ENCODE peak calls at places on chromosomes 4 and X, in four cellular contexts. T is heart right ventricle; V is dorsolateral prefrontal cortex; M is effector memory CD4-positive, alpha-beta T cell. Y is an unnamed sample.

GRCh38 chr4:23422878-23423277 is 467.0 kb downstream of the PPARGC1A start:
- DNase-seq in M (no peak), V (no peak), T (no peak), Y (no peak)

GRCh38 chr4:106450249-106450648 is 81.7 kb upstream of the GIMD1 start:
- DNase-seq in V (no peak), M (no peak), T (no peak), Y (no peak)

GRCh38 chr4:94533405-94534223 is 81.9 kb downstream of the PDLIM5 start:
- DNase-seq in V (no peak), M (no peak), T (no peak), Y (no peak)

GRCh38 chr4:150782311-150782710 is 200.4 kb downstream of the MAB21L2 start:
- DNase-seq in M (no peak), V (no peak), T (no peak), Y (no peak)

GRCh38 chrX:105461013-105461412 is 240.5 kb upstream of the TEX13A start:
- DNase-seq in V (no peak), M (no peak), T (no peak), Y (no peak)

GRCh38 chr4:147638942-147639341 is 21.7 kb downstream of the TMEM184C start:
- DNase-seq in M (no peak), T (no peak), V (no peak), Y (no peak)

GRCh38 chr4:147492761-147493160 is 11.9 kb downstream of the EDNRA start:
- DNase-seq in V (no peak), M (no peak), T (peak; percentile 22), Y (peak; percentile 60)

GRCh38 chr4:78747328-78747946 is 28.7 kb upstream of the BMP2K start:
- DNase-seq in M (no peak), V (no peak), T (no peak), Y (no peak)

GRCh38 chr4:42398448-42399355 is 1.4 kb downstream of the SHISA3 start:
- DNase-seq in M (no peak), V (no peak), T (no peak), Y (no peak)
- H3K4me3 ChIP-seq in M (peak overlapping the region; percentile 48), V (peak overlapping the region; percentile 47), T (peak overlapping the region; percentile 14), Y (no peak overlapping the region)

DNA sequence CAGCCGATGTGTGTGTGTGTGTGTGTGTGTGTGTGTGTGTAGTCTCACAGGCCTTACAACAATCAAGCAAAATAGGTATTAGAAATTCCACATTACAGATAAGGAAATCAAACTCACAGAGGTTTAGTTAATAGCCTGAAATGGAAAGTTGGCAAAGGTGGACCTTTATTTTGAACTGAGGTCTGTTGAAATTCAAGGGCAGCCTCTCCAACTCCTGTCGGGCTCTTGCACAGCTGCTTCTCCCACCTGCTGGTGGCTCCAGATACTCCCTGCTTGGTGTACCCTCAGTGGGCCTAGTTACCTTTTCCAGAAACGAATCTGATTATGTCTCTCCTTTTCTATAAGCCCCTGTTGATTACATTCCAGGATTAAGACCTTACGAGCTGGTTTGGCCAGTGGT is 195.9 kb downstream of the MGST2 start:
- DNase-seq in T (no peak), V (no peak), M (no peak), Y (no peak)
- H3K27me3 ChIP-seq in T (no peaks in the 10 kb centered on the region), V (no peaks in the 10 kb centered on the region), M (no peaks in the 10 kb centered on the region), Y (no peaks in the 10 kb centered on the region)

GRCh38 chr4:105022811-105023667 is 123.6 kb upstream of the TET2 start:
- DNase-seq in M (no peak), V (no peak), T (no peak), Y (no peak)
- H3K4me3 ChIP-seq in M (no peak overlapping the region), V (no peak overlapping the region), T (no peak overlapping the region), Y (no peak overlapping the region)

GRCh38 chr4:138804705-138805104 is 210.9 kb upstream of the NOCT start:
- DNase-seq in V (no peak), M (no peak), T (no peak), Y (no peak)
- H3K27me3 ChIP-seq in V (peaks cover 33% of the 10 kb centered on the region), M (peaks cover 7% of the 10 kb centered on the region), T (no peaks in the 10 kb centered on the region), Y (no peaks in the 10 kb centered on the region)

DNA sequence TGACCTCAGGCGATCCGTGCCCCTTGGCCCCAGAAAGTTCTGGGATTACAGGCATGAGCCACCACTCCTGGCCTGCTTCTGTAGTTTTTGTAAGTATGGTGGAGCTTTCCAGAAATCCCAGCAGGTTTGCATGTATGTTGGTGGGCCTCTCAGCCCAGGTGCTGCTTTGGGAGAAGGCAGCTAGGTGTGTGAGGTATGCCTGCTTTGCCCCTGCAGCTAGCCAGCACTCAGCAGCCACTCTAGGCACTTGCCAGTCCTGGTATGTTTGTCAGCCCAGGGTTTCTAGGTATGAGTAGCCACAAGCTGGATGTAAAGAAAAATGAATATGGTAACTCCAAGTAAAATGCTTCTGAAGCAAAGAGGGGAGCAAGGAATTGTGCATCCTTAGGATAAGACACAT is 8.9 kb downstream of the SNX25 start:
- DNase-seq in M (no peak), V (no peak), T (no peak), Y (no peak)
- H3K4me3 ChIP-seq in M (no peak overlapping the region), V (no peak overlapping the region), T (no peak overlapping the region), Y (no peak overlapping the region)

DNA sequence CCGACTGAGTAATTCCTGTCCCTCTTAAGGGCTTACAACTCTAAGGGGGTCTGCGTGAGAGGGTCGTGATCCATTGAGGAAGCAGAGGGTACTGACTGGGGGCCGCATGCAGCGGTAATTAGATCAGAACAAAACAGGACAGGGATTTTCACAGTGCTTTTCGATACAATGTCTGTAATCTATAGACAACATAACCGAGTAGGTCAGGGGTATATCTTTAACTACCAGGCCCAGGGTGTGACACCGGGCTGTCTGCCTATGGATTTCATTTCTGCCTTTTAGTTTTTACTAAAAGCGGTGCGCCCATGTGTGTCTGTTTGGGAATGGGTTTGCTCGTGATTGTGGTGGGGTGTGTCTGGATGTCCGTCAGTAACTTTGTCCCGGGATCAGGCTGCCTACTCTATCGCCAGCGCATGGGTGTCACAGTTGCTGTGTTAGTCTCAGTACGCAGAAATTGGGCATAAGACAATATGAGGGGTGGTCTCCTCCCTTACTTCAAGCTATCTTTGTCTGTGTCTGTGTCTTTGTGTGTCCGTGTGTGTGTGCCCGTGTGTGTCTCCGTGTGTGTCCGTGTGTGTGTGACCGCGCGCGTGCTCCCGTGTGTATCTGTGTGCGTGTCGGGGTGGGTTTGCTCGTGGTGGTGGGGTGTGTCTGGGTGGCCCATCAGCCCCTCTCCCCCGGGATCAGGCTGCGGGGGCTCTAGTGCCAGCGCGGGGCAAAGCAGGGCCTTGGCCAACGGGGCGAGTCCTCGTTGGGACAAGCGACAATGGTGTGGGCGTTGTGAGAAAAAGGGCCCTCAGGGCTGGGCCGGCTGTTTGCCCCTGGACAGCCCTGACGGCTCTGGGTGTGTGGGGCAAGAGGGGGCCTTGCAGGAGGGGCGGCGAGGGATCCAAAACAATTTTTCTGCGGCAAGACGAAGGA is 10.4 kb downstream of the FRG2 start:
- DNase-seq in M (no peak), T (no peak), V (no peak), Y (no peak)
- H3K27me3 ChIP-seq in M (peaks cover 20% of the 10 kb centered on the region), T (peaks cover 19% of the 10 kb centered on the region), V (peaks cover 87% of the 10 kb centered on the region), Y (peaks cover 36% of the 10 kb centered on the region)

Y was measured in uterus.